ENCODE peak calls at places on chromosomes 11 and 22, in ten cellular contexts. A is iPS DF 6.9, R is cardiac muscle cell, E is left ventricle myocardium inferior, I is transverse colon, K is ovary, X is PC-3, D is A549, Y is IMR-90, N is endodermal cell. L is an unnamed sample. For H3K4me1, the result is how much of the 10 kb centered on the place peaks cover.

GRCh38 chr11:126738632-126739031 is 261.9 kb downstream of the KIRREL3 start:
- DNase-seq in D (no peak), R (no peak), K (no peak), Y (no peak), E (no peak), N (no peak), A (no peak), I (no peak), X (no peak), L (no peak)

GRCh38 chr11:114053406-114053805 is 6.1 kb upstream of the ZBTB16 start:
- DNase-seq in K (no peak), Y (no peak), E (no peak), R (peak), I (no peak), D (no peak), X (no peak), A (no peak), N (no peak), L (no peak)

GRCh38 chr11:68213135-68213515 is at the start of gene KMT5B:
- DNase-seq in A (no peak), I (peak), N (peak), E (peak), X (peak), K (peak), Y (peak), D (no peak), R (peak), L (peak)

GRCh38 chr22:40418366-40419201 is 48.2 kb downstream of the SGSM3 start:
- DNase-seq in Y (peak), I (peak), X (no peak), E (peak), D (no peak), N (no peak), K (no peak), A (no peak), R (no peak), L (no peak)

GRCh38 chr11:16926868-16927267 is 87.3 kb downstream of the PLEKHA7 start:
- DNase-seq in X (no peak), E (no peak), K (no peak), D (no peak), I (no peak), R (no peak), Y (no peak), N (peak), A (no peak), L (no peak)

GRCh38 chr11:77370217-77370616 is 68.7 kb upstream of the GDPD4 start:
- DNase-seq in D (no peak), N (no peak), E (no peak), X (no peak), K (no peak), I (no peak), R (no peak), A (no peak), Y (no peak), L (no peak)

GRCh38 chr11:70070736-70071135 is 7.4 kb upstream of the ANO1 start:
- DNase-seq in N (no peak), X (no peak), E (no peak), A (no peak), D (no peak), Y (no peak), K (no peak), I (no peak), R (no peak), L (no peak)

GRCh38 chr11:94525933-94526332 is 13.7 kb downstream of the C11orf97 start:
- DNase-seq in X (peak), Y (peak), I (peak), A (no peak), K (peak), D (no peak), N (no peak), E (peak), R (peak), L (peak)

GRCh38 chr11:40384991-40385390 is 1074.5 kb downstream of the LRRC4C start:
- DNase-seq in Y (peak), D (no peak), N (no peak), X (no peak), E (no peak), I (no peak), R (no peak), A (no peak), K (no peak), L (no peak)

GRCh38 chr22:46933526-46933925 is 171.1 kb downstream of the TBC1D22A start:
- DNase-seq in D (no peak), I (no peak), R (no peak), X (no peak), K (no peak), A (no peak), N (no peak), Y (no peak), E (no peak), L (no peak)

GRCh38 chr11:48106166-48106565 is 110.4 kb upstream of the OR4B1 start:
- DNase-seq in I (no peak), R (no peak), X (no peak), K (no peak), D (no peak), Y (no peak), E (no peak), A (no peak), N (no peak), L (no peak)

GRCh38 chr11:65427691-65428577 is 5.3 kb downstream of the NEAT1 start:
- DNase-seq in D (peak), E (no peak), Y (peak), K (no peak), I (peak), R (peak), A (no peak), X (peak), N (peak), L (peak)

GRCh38 chr11:115637842-115638241 is 133.6 kb upstream of the CADM1 start:
- DNase-seq in D (no peak), A (no peak), R (no peak), X (no peak), Y (no peak), E (no peak), I (no peak), K (no peak), N (no peak), L (no peak)

GRCh38 chr22:35394011-35394312 is 6.0 kb upstream of the MCM5 start:
- DNase-seq in K (peak), X (no peak), Y (no peak), I (no peak), R (no peak), A (no peak), N (no peak), E (no peak), D (no peak), L (no peak)

GRCh38 chr22:37275622-37276021 is 6.7 kb upstream of the CYTH4 start:
- DNase-seq in I (no peak), A (no peak), X (no peak), N (peak), D (no peak), K (no peak), Y (no peak), R (no peak), E (no peak), L (no peak)

GRCh38 chr11:65634440-65634839 is 3.5 kb upstream of the SIPA1 start:
- DNase-seq in A (no peak), I (no peak), X (no peak), K (no peak), Y (no peak), E (no peak), D (no peak), R (no peak), N (no peak), L (no peak)

GRCh38 chr11:119567667-119568582 is 145.0 kb upstream of the THY1 start:
- DNase-seq in R (peak), I (no peak), X (peak), Y (peak), D (peak), K (no peak), N (peak), E (no peak), A (no peak), L (no peak)

GRCh38 chr11:75013051-75013450 is 24.3 kb downstream of the NEU3 start:
- DNase-seq in A (no peak), I (no peak), D (peak), X (peak), N (peak), Y (peak), E (no peak), K (no peak), R (no peak), L (no peak)

GRCh38 chr11:72233773-72234513 is 9.4 kb downstream of the INPPL1 start:
- DNase-seq in D (no peak), I (no peak), E (no peak), R (no peak), K (no peak), Y (no peak), N (peak), A (no peak), X (no peak), L (no peak)

GRCh38 chr11:125167292-125167953 is 2.9 kb downstream of the PKNOX2 start:
- DNase-seq in N (peak), I (no peak), R (peak), K (peak), Y (peak), D (no peak), X (no peak), A (no peak), E (peak), L (no peak)

GRCh38 chr11:44623321-44623715 is 57.9 kb downstream of the CD82 start:
- DNase-seq in Y (no peak), X (no peak), N (peak), A (no peak), E (no peak), K (peak), R (no peak), I (peak), D (no peak), L (no peak)

GRCh38 chr11:8930456-8931175 is 2.1 kb downstream of the C11orf16 start:
- DNase-seq in K (no peak), N (no peak), Y (no peak), X (no peak), A (no peak), R (no peak), D (no peak), I (no peak), E (no peak), L (no peak)

GRCh38 chr11:73157141-73158010 is 15.3 kb upstream of the FCHSD2 start:
- DNase-seq in Y (peak), K (peak), I (peak), E (peak), D (no peak), X (no peak), R (peak), N (peak), A (no peak), L (peak)

GRCh38 chr11:31240340-31240904 is 129.1 kb downstream of the DCDC1 start:
- DNase-seq in N (peak), X (peak), R (peak), Y (peak), A (peak), D (peak), E (no peak), I (no peak), K (no peak), L (no peak)

GRCh38 chr22:33328789-33329296 is 270.7 kb upstream of the SYN3 start:
- DNase-seq in R (peak), Y (peak), K (no peak), A (no peak), E (no peak), D (peak), N (no peak), X (no peak), I (no peak), L (no peak)

GRCh38 chr22:29043906-29044575 is 17.6 kb downstream of the C22orf31 start:
- DNase-seq in N (no peak), E (no peak), I (no peak), Y (peak), D (no peak), R (peak), A (no peak), K (no peak), X (peak), L (no peak)

GRCh38 chr11:60777572-60777971 is 7.6 kb upstream of the MS4A10 start:
- DNase-seq in Y (peak), K (no peak), R (peak), I (no peak), E (peak), X (peak), A (no peak), D (peak), N (no peak), L (no peak)

GRCh38 chr11:119116235-119116594 is 5.2 kb upstream of the HINFP start:
- DNase-seq in X (no peak), N (no peak), Y (no peak), R (no peak), D (no peak), E (no peak), I (no peak), A (no peak), K (no peak), L (no peak)

GRCh38 chr22:23533771-23534191 is 46.3 kb downstream of the IGLL1 start:
- DNase-seq in K (peak), Y (no peak), E (no peak), A (no peak), N (peak), R (peak), D (peak), X (no peak), I (no peak), L (no peak)

GRCh38 chr11:128582496-128583366 is 4.6 kb downstream of the ETS1 start:
- DNase-seq in N (peak), Y (peak), E (no peak), A (peak), I (no peak), X (peak), K (peak), R (peak), D (peak), L (peak)

GRCh38 chr11:35235944-35236666 is 97.1 kb downstream of the CD44 start:
- DNase-seq in Y (no peak), D (peak), N (no peak), I (peak), A (no peak), E (no peak), R (no peak), X (peak), K (no peak), L (no peak)

GRCh38 chr22:50507421-50507990 is at the start of gene LMF2:
- DNase-seq in D (no peak), X (peak), E (peak), A (no peak), R (no peak), I (peak), Y (no peak), N (peak), K (peak), L (peak)

GRCh38 chr11:7278314-7278917 is 26.7 kb downstream of the SYT9 start:
- DNase-seq in E (no peak), N (peak), R (peak), Y (peak), X (peak), K (no peak), I (no peak), D (peak), A (peak), L (no peak)

GRCh38 chr11:120568572-120569307 is 57.2 kb downstream of the GRIK4 start:
- DNase-seq in A (no peak), D (no peak), K (no peak), X (no peak), R (no peak), I (no peak), N (peak), E (no peak), Y (no peak), L (no peak)

DNA sequence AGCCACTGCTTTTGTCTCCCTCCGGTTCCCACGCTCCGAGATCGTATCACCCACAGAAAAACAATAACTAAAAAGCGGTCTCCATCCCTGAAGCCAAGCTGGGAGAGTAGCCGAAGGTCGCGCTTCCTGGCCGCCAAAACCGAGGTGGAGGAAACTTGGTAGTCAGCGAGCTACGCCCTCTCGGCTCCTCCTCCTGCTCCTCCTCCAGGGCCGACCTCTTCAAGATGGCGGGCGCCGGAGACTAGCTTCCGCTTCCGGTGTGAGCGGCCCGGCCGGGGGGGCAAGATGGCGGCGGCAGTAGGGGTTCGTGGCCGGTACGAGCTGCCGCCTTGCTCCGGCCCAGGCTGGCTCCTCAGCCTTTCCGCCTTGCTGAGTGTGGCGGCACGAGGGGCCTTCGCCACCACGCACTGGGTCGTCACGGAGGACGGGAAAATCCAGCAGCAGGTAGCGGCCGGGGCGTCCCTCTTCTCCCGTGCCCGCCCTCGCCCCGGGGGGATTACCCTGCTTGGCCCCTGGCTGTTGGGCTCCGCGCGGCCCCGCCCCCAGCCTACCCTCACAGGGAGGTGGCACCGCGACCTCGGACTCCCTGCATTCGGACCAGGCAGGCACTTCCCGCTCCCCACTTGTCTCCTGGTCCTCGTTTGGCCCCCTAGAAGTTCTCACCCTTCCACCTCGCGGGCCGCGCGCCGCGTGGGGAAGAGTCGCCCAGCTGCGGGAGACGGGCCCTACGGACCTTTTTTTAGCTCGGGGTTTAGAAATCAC is at the start of gene TTC17:
- DNase-seq in D (peak), A (peak), I (peak), X (peak), E (peak), N (peak), Y (peak), R (peak), K (peak), L (peak)
- H3K4me3 ChIP-seq in D (peak), A (peak), I (peak), X (peak), E (peak), N (peak), Y (peak), R (peak), K (peak), L (peak)

DNA sequence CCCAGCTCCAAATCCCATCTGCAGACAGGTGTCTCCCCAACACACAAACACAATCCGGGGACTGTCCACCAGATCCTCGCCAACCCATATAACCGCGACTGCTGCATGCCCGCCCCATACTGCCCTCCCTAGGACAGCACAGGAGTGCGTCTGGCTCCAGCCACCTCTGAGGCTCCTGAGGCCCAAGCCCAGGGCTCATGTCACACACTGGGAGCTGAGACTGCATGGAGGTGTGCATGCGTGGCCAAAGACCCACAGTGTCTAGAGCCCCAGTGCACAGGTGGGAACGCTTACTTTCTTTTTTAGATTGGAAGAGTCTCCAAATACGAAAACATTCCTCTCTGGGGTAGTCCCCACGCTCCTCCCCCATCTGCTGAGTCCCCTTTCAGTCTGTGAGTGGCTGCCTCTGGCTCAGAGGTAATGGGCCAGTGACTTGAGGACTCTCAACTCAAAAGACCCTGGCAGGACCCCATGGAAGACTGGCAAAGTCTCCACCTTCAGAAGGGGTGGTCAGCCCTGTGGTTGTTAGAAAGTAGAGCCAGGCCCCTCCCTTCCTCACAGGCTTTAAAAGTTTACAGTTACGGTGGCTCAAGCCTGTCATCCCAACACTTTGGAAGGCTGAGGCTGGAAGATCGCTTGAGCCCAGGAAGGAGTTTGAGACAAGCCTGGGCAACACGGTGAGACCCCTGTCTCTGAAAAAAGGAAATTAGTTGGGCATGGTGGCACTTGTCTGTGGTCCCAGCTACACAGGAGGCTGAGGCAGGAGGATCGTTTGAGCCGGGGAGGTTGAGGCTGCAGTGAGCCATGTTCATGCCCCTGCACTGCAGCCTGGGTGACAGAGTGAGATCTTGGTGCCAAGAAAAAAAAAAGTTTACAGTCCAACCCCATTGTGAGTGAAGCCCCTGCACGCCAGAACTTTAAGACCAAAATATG is 2.3 kb downstream of the CBX7 start:
- DNase-seq in N (peak), A (no peak), Y (no peak), X (no peak), R (no peak), E (no peak), D (no peak), I (no peak), K (no peak), L (peak)
- H3K4me1 ChIP-seq in N (under half), A (under half), Y (under half), X (under half), R (under half), E (half or more), D (under half), I (half or more), K (under half), L (half or more)

GRCh38 chr11:1460994-1461805 is 25.4 kb downstream of the MOB2 start:
- DNase-seq in N (no peak), X (no peak), K (peak), Y (no peak), E (no peak), D (no peak), R (no peak), I (peak), A (no peak), L (no peak)

GRCh38 chr11:1460396-1460795 is 26.2 kb downstream of the MOB2 start:
- DNase-seq in D (no peak), I (peak), N (no peak), E (no peak), A (no peak), Y (peak), X (no peak), K (peak), R (peak), L (peak)

GRCh38 chr11:1458340-1459218 is 28.0 kb downstream of the MOB2 start:
- DNase-seq in D (peak), N (peak), K (peak), X (peak), I (peak), Y (peak), E (peak), A (no peak), R (peak), L (peak)

GRCh38 chr11:1459219-1459575 is 27.4 kb downstream of the MOB2 start:
- DNase-seq in Y (no peak), A (no peak), X (no peak), N (no peak), R (no peak), K (no peak), I (no peak), D (no peak), E (no peak), L (no peak)

GRCh38 chr11:1459739-1460395 is 26.7 kb downstream of the MOB2 start:
- DNase-seq in K (peak), E (no peak), Y (no peak), R (no peak), N (no peak), I (no peak), D (no peak), A (no peak), X (no peak), L (no peak)
- H3K4me3 ChIP-seq in K (peak), E (peak), Y (no peak), R (no peak), N (no peak), I (peak), D (no peak), A (no peak), X (no peak), L (no peak)

DNA sequence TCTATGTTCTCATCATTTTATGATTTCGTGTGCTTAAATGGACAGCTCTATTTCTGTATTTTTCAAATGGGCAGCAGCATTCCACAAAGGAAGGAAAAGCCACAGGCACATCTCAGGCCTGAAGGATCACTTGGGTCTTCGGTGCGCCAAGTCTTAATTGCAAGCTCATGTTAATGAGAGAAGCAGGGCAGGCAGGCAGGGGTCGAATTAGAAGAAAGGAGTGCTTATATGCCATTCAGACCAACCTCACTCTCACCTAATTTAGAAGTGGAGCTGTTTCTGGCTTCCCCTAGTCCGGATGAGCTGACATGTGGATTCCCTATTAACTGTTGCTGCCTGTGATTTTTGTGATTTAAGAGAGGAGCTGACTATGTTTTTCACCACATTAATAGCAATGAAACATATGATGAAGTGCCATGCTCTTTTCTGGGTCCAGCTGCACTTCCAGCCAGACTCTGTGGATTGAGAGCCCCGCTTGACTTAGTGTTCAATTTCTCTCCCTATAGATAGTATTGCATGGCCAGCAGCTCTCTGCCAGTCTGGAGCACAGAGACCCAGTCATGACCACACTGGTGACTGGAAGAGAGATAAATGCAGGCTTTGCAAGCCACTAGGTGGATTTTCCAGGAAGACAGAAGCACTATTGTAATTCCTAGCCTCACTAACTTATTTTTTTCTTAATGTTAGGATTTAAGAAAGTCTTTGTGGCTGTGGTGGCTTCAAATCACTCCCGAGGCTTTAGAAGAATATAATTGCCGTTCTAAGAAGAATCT is 373.9 kb upstream of the FAT3 start:
- DNase-seq in I (no peak), R (no peak), Y (no peak), D (no peak), E (no peak), N (no peak), A (no peak), X (no peak), K (no peak), L (no peak)
- H3K4me1 ChIP-seq in I (under half), R (under half), Y (under half), D (under half), E (under half), N (under half), A (under half), X (under half), K (under half), L (under half)

L was measured in psoas muscle.